ENCODE peak calls at places on chromosomes 7 and 10, in six cellular contexts. S is GM12891; Z is RKO; K is activated CD4-positive, CD25-positive, alpha-beta regulatory T cell treated with anti-CD3 and anti-CD28 coated beads, Interleukin-2, amount 50 U/mL, for 16 hours; E is right atrium auricular region; R is DND-41. D is an unnamed sample.

GRCh38 chr10:92125169-92125543 is 165.7 kb downstream of the CPEB3 start:
- DNase-seq in S (no peak), Z (no peak), K (no peak), E (no peak), R (no peak), D (no peak)

GRCh38 chr7:128150223-128150622 is 90.9 kb upstream of the LEP start:
- DNase-seq in S (no peak), Z (no peak), K (no peak), E (peak), R (no peak), D (peak)

GRCh38 chr7:99112097-99112496 is 31.8 kb downstream of the SMURF1 start:
- DNase-seq in S (peak), Z (no peak), K (no peak), E (no peak), R (no peak), D (no peak)

GRCh38 chr10:84540617-84541288 is 212.4 kb downstream of the CCSER2 start:
- DNase-seq in S (peak), Z (peak), K (peak), E (no peak), R (peak), D (no peak)

GRCh38 chr10:129833988-129834387 is 130.1 kb downstream of the EBF3 start:
- DNase-seq in S (no peak), Z (no peak), K (no peak), E (no peak), R (no peak), D (no peak)

GRCh38 chr7:155071121-155071651 is 1.1 kb downstream of the HTR5A start:
- DNase-seq in S (no peak), Z (no peak), K (no peak), E (peak), R (no peak), D (no peak)

GRCh38 chr7:40828686-40829085 is 693.9 kb downstream of the SUGCT start:
- DNase-seq in S (no peak), Z (no peak), K (no peak), E (no peak), R (no peak), D (no peak)

GRCh38 chr10:28661035-28661434 is 16.3 kb upstream of the BAMBI start:
- DNase-seq in S (no peak), Z (peak), K (no peak), E (no peak), R (no peak), D (no peak)

GRCh38 chr7:1537631-1538412 is 7.3 kb downstream of the MAFK start:
- DNase-seq in S (no peak), Z (peak), K (no peak), E (peak), R (no peak), D (peak)

GRCh38 chr7:8481096-8481495 is 47.7 kb downstream of the NXPH1 start:
- DNase-seq in S (no peak), Z (no peak), K (no peak), E (no peak), R (no peak), D (no peak)

GRCh38 chr10:26430641-26431163 is 7.4 kb upstream of the APBB1IP start:
- DNase-seq in S (peak), Z (no peak), K (no peak), E (no peak), R (no peak), D (no peak)

GRCh38 chr10:50369931-50370330 is 118.6 kb upstream of the ASAH2 start:
- DNase-seq in S (no peak), Z (peak), K (no peak), E (no peak), R (no peak), D (no peak)

GRCh38 chr10:51527806-51528205 is 171.6 kb downstream of the CSTF2T start:
- DNase-seq in S (no peak), Z (no peak), K (no peak), E (no peak), R (no peak), D (no peak)

GRCh38 chr10:62076872-62077271 is 175.4 kb downstream of the ARID5B start:
- DNase-seq in S (no peak), Z (peak), K (no peak), E (no peak), R (no peak), D (no peak)

GRCh38 chr10:15167411-15168295 is 840 bp downstream of the NMT2 start:
- DNase-seq in S (peak), Z (peak), K (no peak), E (peak), R (peak), D (peak)

GRCh38 chr7:126486806-126487205 is 765.9 kb downstream of the GRM8 start:
- DNase-seq in S (no peak), Z (no peak), K (no peak), E (no peak), R (no peak), D (no peak)

GRCh38 chr10:14879055-14879800 is 562 bp downstream of the SUV39H2 start:
- DNase-seq in S (peak), Z (peak), K (no peak), E (no peak), R (peak), D (no peak)

GRCh38 chr7:79298145-79298760 is 155.2 kb downstream of the MAGI2 start:
- DNase-seq in S (no peak), Z (peak), K (no peak), E (no peak), R (peak), D (no peak)

GRCh38 chr10:15182541-15183207 is 14.2 kb upstream of the NMT2 start:
- DNase-seq in S (no peak), Z (no peak), K (no peak), E (no peak), R (no peak), D (no peak)

GRCh38 chr10:61330669-61331068 is 122.5 kb downstream of the TMEM26 start:
- DNase-seq in S (no peak), Z (no peak), K (no peak), E (no peak), R (no peak), D (no peak)

GRCh38 chr7:130845581-130846085 is 111.6 kb upstream of the KLF14 start:
- DNase-seq in S (no peak), Z (peak), K (no peak), E (no peak), R (no peak), D (no peak)

GRCh38 chr7:127393370-127394058 is 1.0 kb upstream of the ZNF800 start:
- DNase-seq in S (no peak), Z (no peak), K (no peak), E (peak), R (no peak), D (no peak)

D was measured in coronary artery.